ENCODE peak calls at places on chromosomes 5 and 9, in seven cellular contexts. I, H, L, Q, G, B and Z are unnamed samples.

GRCh38 chr9:15423328-15423985 is 781 bp downstream of the SNAPC3 start:
- DNase-seq in H (peak; percentile 43), G (no peak), B (no peak), L (no peak), Q (no peak), I (no peak), Z (peak; percentile 52)

GRCh38 chr5:132797651-132798050 is 15.5 kb upstream of the SOWAHA start:
- DNase-seq in H (no peak), Q (no peak), G (no peak), I (no peak), B (no peak), L (no peak), Z (no peak)

GRCh38 chr9:13728917-13729811 is 449.7 kb upstream of the MPDZ start:
- DNase-seq in H (peak; percentile 29), B (no peak), I (no peak), G (no peak), L (no peak), Q (no peak), Z (no peak)

GRCh38 chr5:59712836-59713487 is 180.6 kb downstream of the PDE4D start:
- DNase-seq in B (peak; percentile 62), Q (no peak), L (no peak), G (no peak), H (no peak), I (no peak), Z (no peak)

GRCh38 chr5:14413331-14413750 is 168.3 kb upstream of the OTULINL start:
- DNase-seq in B (no peak), Q (no peak), L (no peak), H (peak; percentile 63), I (no peak), G (no peak), Z (no peak)

GRCh38 chr9:16245756-16246440 is 624.6 kb downstream of the BNC2 start:
- DNase-seq in G (no peak), I (no peak), B (no peak), H (peak; percentile 20), L (no peak), Q (no peak), Z (no peak)

GRCh38 chr9:92669527-92669889 is 423 bp downstream of the IPPK start:
- DNase-seq in G (peak; percentile 57), H (no peak), I (no peak), B (no peak), L (no peak), Q (no peak), Z (no peak)

GRCh38 chr9:127664324-127664677 is 42.5 kb upstream of the CFAP157 start:
- DNase-seq in G (no peak), H (no peak), B (no peak), Q (no peak), L (no peak), I (no peak), Z (no peak)

GRCh38 chr9:29882767-29883166 is 2309.5 kb upstream of the C9orf72 start:
- DNase-seq in L (no peak), Q (no peak), G (no peak), B (no peak), H (no peak), I (no peak), Z (no peak)

GRCh38 chr9:92438900-92439526 is 14.7 kb upstream of the OMD start:
- DNase-seq in Q (no peak), G (no peak), B (no peak), H (peak; percentile 53), L (no peak), I (no peak), Z (no peak)

GRCh38 chr5:135481908-135482307 is 29.8 kb upstream of the TIFAB start:
- DNase-seq in B (no peak), Q (no peak), I (no peak), H (no peak), G (no peak), L (no peak), Z (no peak)

GRCh38 chr5:111680737-111681413 is 76.1 kb downstream of the NREP start:
- DNase-seq in G (peak; percentile 73), Q (no peak), H (peak; percentile 97), B (peak; percentile 88), I (no peak), L (no peak), Z (no peak)

GRCh38 chr5:17289681-17290619 is 72.5 kb downstream of the BASP1 start:
- DNase-seq in I (no peak), G (no peak), L (no peak), H (peak; percentile 75), Q (no peak), B (no peak), Z (no peak)

GRCh38 chr5:174172104-174172965 is 126.8 kb downstream of the NSG2 start:
- DNase-seq in L (no peak), H (no peak), I (no peak), Q (peak; percentile 32), B (no peak), G (no peak), Z (no peak)

GRCh38 chr5:58069846-58070245 is 390.0 kb downstream of the PLK2 start:
- DNase-seq in Q (no peak), G (no peak), I (no peak), H (no peak), B (no peak), L (no peak), Z (no peak)

GRCh38 chr5:67648201-67648671 is 451.6 kb upstream of the CD180 start:
- DNase-seq in L (no peak), B (peak; percentile 98), Q (no peak), G (peak; percentile 79), I (no peak), H (no peak), Z (no peak)

GRCh38 chr9:128636024-128636390 is 20.6 kb downstream of the DYNC2I2 start:
- DNase-seq in B (no peak), L (peak; percentile 3), Q (no peak), H (no peak), G (no peak), I (no peak), Z (no peak)

GRCh38 chr9:98958271-98958989 is 14.7 kb downstream of the COL15A1 start:
- DNase-seq in Q (no peak), H (peak; percentile 98), G (no peak), I (no peak), B (no peak), L (no peak), Z (no peak)
- TF ChIP-seq CTCF in Q (no peak), H (no peak), G (no peak), I (no peak), B (no peak), L (no peak), Z (no peak)

DNA sequence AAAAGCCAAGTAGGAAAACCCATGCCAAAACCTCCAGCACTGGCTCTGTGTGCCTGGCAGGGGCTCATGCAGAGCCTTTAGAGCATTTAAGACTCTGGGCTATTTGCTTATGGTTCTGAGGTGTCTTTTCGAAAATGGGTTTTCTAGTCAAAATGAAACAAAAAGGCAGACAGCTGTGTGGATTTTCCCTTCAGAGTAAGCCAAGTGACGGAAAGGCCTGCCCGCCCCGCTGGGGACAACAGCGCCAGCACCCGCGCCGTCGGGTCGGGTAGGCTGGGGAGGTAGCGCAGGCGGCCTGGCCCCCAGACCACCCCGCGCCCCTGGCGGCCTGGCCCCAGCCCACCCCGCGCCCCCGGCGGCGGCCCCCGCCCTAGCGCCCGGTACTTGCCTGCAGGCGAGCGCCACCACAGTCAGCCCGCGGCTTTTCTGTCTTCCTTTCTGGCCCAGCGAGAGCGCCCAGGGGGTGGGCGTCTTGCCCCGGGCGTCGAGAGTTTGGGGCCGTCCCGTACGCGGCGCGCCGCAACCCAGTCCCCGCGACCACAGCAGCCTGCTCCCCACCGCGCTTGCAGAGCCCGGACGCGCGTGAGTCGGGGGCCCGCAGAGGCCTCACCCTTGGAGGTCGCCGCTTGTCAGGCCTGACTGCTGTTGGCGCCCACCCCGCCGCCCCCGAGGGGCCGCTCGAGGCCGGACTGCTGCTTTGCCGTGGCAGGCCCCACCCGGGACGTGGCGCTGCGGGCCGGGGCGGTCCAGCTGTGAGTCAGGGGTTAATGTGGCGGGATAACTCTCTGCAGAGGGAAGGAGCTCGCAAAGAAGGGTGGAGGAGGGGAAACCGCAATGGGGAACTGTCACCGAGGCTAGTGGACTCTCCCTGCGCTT is at the start of gene TICAM2:
- DNase-seq in Q (peak; percentile 25), I (peak; percentile 15), L (peak; percentile 74), H (peak; percentile 67), G (peak; percentile 79), B (peak; percentile 84), Z (peak; percentile 88)
- TF ChIP-seq CTCF in Q (peak; percentile 45), I (no peak), L (peak; percentile 54), H (peak; percentile 17), G (peak; percentile 71), B (no peak), Z (peak; percentile 29)

DNA sequence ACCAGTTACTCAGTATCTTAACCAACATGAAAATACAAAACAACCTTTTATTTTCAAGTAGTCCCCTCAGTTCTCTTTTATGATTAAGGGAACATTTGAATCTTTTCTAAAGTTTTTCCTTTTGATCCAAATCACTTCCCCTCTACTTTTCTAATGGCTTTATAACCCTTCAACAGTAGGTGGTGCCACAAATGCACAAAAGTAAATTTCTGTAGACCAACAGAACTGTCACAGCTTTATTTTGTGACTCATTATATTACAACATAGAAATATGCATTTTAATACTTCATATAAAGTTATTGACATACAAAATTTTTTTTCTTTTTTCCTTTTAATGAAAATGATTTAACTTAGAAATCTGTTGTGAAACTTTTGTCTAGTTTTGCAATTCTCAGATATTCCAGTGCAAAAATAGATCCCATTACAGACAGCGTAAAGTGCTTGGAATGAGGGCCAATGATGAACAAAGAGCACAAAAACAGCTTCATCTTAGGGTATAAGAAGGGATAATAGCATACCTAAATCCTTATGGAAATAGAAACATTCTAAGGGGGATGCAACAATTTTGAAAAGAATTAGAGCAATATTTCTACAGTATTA is 17.0 kb downstream of the NIPSNAP3B start:
- DNase-seq in Q (no peak), I (no peak), H (peak; percentile 32), B (no peak), L (no peak), G (no peak), Z (peak; percentile 14)
- TF ChIP-seq CTCF in Q (peak; percentile 65), I (no peak), H (peak; percentile 53), B (no peak), L (peak; percentile 69), G (peak; percentile 56), Z (peak; percentile 54)

GRCh38 chr5:7394889-7395431 is 978 bp upstream of the ADCY2 start:
- DNase-seq in H (no peak), L (no peak), G (no peak), Q (peak; percentile 34), B (no peak), I (no peak), Z (no peak)
- TF ChIP-seq CTCF in H (no peak), L (no peak), G (peak; percentile 15), Q (peak; percentile 34), B (no peak), I (no peak), Z (no peak)

GRCh38 chr9:119487118-119487827 is 118.0 kb upstream of the BRINP1 start:
- DNase-seq in G (no peak), Q (no peak), L (no peak), B (no peak), H (no peak), I (no peak), Z (no peak)
- TF ChIP-seq CTCF in G (no peak), Q (no peak), L (no peak), B (no peak), H (no peak), I (no peak), Z (no peak)

DNA sequence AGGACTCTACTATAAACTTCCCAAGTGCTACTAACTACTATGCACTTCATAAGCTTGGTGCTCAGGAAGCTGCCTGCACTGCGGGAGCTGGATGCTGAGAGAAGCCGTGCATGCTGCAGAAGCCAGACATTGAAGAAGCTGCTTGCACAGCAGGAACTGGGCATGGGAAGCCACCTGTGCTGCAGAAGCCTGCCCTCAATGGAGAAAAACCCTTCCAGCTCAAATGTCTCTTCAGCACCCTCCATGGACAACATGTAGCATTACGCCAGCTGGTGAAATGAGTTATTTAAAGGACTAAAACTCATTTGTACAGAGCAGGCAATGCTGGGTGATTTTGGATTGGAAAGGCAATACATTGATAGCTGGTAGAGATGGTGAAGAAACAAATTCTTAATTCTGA is 247.2 kb downstream of the KIF4B start:
- DNase-seq in H (no peak), B (no peak), Q (no peak), G (no peak), L (no peak), I (no peak), Z (peak; percentile 23)
- TF ChIP-seq CTCF in H (no peak), B (no peak), Q (peak; percentile 43), G (peak; percentile 40), L (no peak), I (no peak), Z (peak; percentile 14)